ENCODE peak calls at places on chromosomes 2 and 18, in four cellular contexts. N is A172; B is fibroblast of the aortic adventitia; R is CD4-positive, CD25-positive, alpha-beta regulatory T cell. I is an unnamed sample.

GRCh38 chr2:66694087-66694858 is 259.3 kb downstream of the MEIS1 start:
- DNase-seq in N (no peak), B (peak), R (no peak), I (no peak)

GRCh38 chr18:62717850-62718229 is 2.5 kb downstream of the PHLPP1 start:
- DNase-seq in N (no peak), B (peak), R (no peak), I (peak)

GRCh38 chr2:24228470-24228869 is 53.6 kb downstream of the FAM228A start:
- DNase-seq in N (no peak), B (peak), R (no peak), I (peak)

GRCh38 chr2:185835974-185836373 is 97.4 kb downstream of the FSIP2 start:
- DNase-seq in N (no peak), B (no peak), R (no peak), I (no peak)

GRCh38 chr2:99255491-99256318 is at the start of gene LYG2:
- DNase-seq in N (no peak), B (no peak), R (no peak), I (no peak)

GRCh38 chr2:7725132-7725849 is 808.1 kb downstream of the RNF144A start:
- DNase-seq in N (no peak), B (peak), R (no peak), I (peak)

GRCh38 chr18:13003466-13003896 is 12.3 kb downstream of the CEP192 start:
- DNase-seq in N (peak), B (peak), R (no peak), I (peak)

GRCh38 chr2:151733781-151734672 is at the start of gene NEB:
- DNase-seq in N (no peak), B (no peak), R (no peak), I (no peak)

GRCh38 chr2:161355106-161355505 is 46.9 kb downstream of the PSMD14 start:
- DNase-seq in N (no peak), B (no peak), R (no peak), I (no peak)

GRCh38 chr2:206212673-206213513 is 53.2 kb downstream of the EEF1B2 start:
- DNase-seq in N (peak), B (peak), R (no peak), I (peak)

GRCh38 chr2:88500691-88501090 is 48.2 kb upstream of the FOXI3 start:
- DNase-seq in N (no peak), B (no peak), R (no peak), I (peak)

GRCh38 chr2:173355132-173355865 is 627 bp downstream of the CDCA7 start:
- DNase-seq in N (peak), B (peak), R (peak), I (peak)

GRCh38 chr2:56801770-56802169 is 618.0 kb downstream of the CCDC85A start:
- DNase-seq in N (peak), B (peak), R (no peak), I (peak)

GRCh38 chr2:38465789-38466127 is 88.7 kb upstream of the ATL2 start:
- DNase-seq in N (peak), B (no peak), R (peak), I (no peak)

GRCh38 chr2:201931955-201932354 is 101.7 kb upstream of the FZD7 start:
- DNase-seq in N (no peak), B (peak), R (no peak), I (peak)

GRCh38 chr2:169116307-169116706 is 46.9 kb downstream of the DHRS9 start:
- DNase-seq in N (no peak), B (no peak), R (no peak), I (no peak)

I was measured in amniotic epithelial cell.